ENCODE peak calls at places on chromosome 2, in five cellular contexts. L is brain microvascular endothelial cell, A is AG04450, W is foreskin fibroblast, X is AG04449. Z is an unnamed sample.

GRCh38 chr2:216229488-216229887 is 120.3 kb downstream of the XRCC5 start:
- DNase-seq in L (no peak), A (no peak), W (no peak), X (no peak), Z (no peak)

GRCh38 chr2:82259551-82259950 is 1955.0 kb upstream of the LRRTM1 start:
- DNase-seq in L (no peak), A (no peak), W (no peak), X (no peak), Z (no peak)

GRCh38 chr2:170929686-170930050 is 615 bp downstream of the GORASP2 start:
- DNase-seq in L (peak), A (no peak), W (peak), X (no peak), Z (peak)

GRCh38 chr2:185208261-185208660 is 530.3 kb upstream of the FSIP2 start:
- DNase-seq in L (peak), A (no peak), W (no peak), X (no peak), Z (no peak)

GRCh38 chr2:37323770-37324535 is 680 bp downstream of the PRKD3 start:
- DNase-seq in L (peak), A (no peak), W (peak), X (no peak), Z (no peak)

GRCh38 chr2:74502147-74502719 is 2.8 kb upstream of the LBX2 start:
- DNase-seq in L (no peak), A (no peak), W (no peak), X (no peak), Z (no peak)

GRCh38 chr2:161232571-161232970 is 72.3 kb downstream of the TANK start:
- DNase-seq in L (no peak), A (no peak), W (no peak), X (no peak), Z (no peak)

GRCh38 chr2:239006886-239007285 is 159.0 kb downstream of the TWIST2 start:
- DNase-seq in L (no peak), A (no peak), W (peak), X (no peak), Z (no peak)

GRCh38 chr2:83282851-83283250 is 1176.2 kb downstream of the SUCLG1 start:
- DNase-seq in L (no peak), A (no peak), W (no peak), X (no peak), Z (no peak)

GRCh38 chr2:3242747-3243369 is 134.8 kb downstream of the EIPR1 start:
- DNase-seq in L (no peak), A (no peak), W (peak), X (no peak), Z (no peak)

GRCh38 chr2:62409442-62409841 is 96.6 kb downstream of the TMEM17 start:
- DNase-seq in L (peak), A (no peak), W (peak), X (no peak), Z (no peak)

GRCh38 chr2:86335865-86336321 is 1.5 kb downstream of the REEP1 start:
- DNase-seq in L (no peak), A (no peak), W (no peak), X (no peak), Z (no peak)

GRCh38 chr2:54480025-54480424 is 23.9 kb downstream of the SPTBN1 start:
- DNase-seq in L (no peak), A (no peak), W (no peak), X (no peak), Z (no peak)

GRCh38 chr2:120731175-120731574 is 4.5 kb upstream of the GLI2 start:
- DNase-seq in L (no peak), A (no peak), W (no peak), X (no peak), Z (no peak)

GRCh38 chr2:11866358-11867335 is 120.2 kb downstream of the LPIN1 start:
- DNase-seq in L (no peak), A (no peak), W (no peak), X (no peak), Z (no peak)

GRCh38 chr2:20227894-20228505 is 3.1 kb upstream of the SDC1 start:
- DNase-seq in L (no peak), A (no peak), W (no peak), X (no peak), Z (no peak)

GRCh38 chr2:180890781-180891180 is 89.6 kb upstream of the UBE2E3 start:
- DNase-seq in L (no peak), A (no peak), W (peak), X (no peak), Z (peak)

GRCh38 chr2:38722271-38723115 is 28.7 kb downstream of the SRSF7 start:
- DNase-seq in L (no peak), A (no peak), W (no peak), X (no peak), Z (no peak)

GRCh38 chr2:118882693-118883336 is 35.4 kb upstream of the EN1 start:
- DNase-seq in L (peak), A (no peak), W (peak), X (peak), Z (no peak)

GRCh38 chr2:220660277-220661155 is 911.6 kb downstream of the EPHA4 start:
- DNase-seq in L (no peak), A (no peak), W (peak), X (no peak), Z (no peak)

GRCh38 chr2:122193622-122194021 is 438.2 kb downstream of the TSN start:
- DNase-seq in L (no peak), A (no peak), W (no peak), X (no peak), Z (no peak)

GRCh38 chr2:61328707-61329251 is 142.1 kb downstream of the USP34 start:
- DNase-seq in L (no peak), A (no peak), W (peak), X (no peak), Z (no peak)

GRCh38 chr2:108412995-108413726 is 35.4 kb downstream of the SULT1C4 start:
- DNase-seq in L (peak), A (peak), W (peak), X (peak), Z (no peak)
- TF ChIP-seq CTCF in L (no peak), A (no peak), W (no peak), X (no peak), Z (no peak)

DNA sequence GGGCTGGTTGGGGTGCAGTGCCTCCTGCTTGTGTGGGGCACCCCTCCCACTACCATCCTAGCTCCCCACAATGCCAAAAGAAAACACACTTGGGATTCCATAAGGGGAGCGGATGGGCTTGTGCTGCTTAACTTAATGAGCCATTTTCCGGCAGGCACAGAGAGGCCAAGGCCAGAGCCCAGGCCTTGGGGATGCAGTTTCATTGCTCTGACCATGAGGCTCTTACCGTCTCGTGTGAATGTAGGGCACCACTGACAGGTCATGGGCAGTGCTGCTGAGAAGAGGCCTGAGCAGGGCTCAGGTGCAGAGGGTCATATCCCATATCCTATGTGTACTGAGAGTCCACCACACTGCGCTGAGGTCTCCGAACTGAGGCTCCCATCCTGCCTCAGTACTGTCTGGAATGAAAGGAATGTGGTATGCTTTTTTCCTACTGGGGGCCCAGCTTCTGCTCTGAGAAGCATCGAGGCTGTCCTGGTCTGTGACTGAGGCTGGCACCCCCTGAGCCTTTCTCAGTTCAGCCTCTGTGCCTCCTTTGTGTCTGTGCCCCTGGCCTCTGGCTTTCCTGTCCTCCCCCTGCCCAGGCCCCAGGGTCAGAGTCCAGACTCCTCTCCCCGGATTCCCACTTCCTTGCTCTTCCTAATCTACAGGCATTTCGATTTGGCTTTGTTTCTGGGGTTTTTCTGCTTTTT is 45.2 kb upstream of the MAPRE3 start:
- DNase-seq in L (peak), A (no peak), W (no peak), X (no peak), Z (no peak)
- H3K4me3 ChIP-seq in L (no peak), A (no peak), W (no peak), X (no peak), Z (no peak)

GRCh38 chr2:174522553-174522952 is 35.7 kb upstream of the GPR155 start:
- DNase-seq in L (no peak), A (no peak), W (peak), X (no peak), Z (no peak)
- TF ChIP-seq CTCF in L (peak), A (peak), W (peak), X (no peak), Z (no peak)

GRCh38 chr2:101738649-101739048 is 41.1 kb downstream of the MAP4K4 start:
- DNase-seq in L (no peak), A (no peak), W (no peak), X (no peak), Z (no peak)

GRCh38 chr2:101743288-101743687 is 45.8 kb downstream of the MAP4K4 start:
- DNase-seq in L (no peak), A (no peak), W (no peak), X (no peak), Z (no peak)

GRCh38 chr2:101744832-101745231 is 47.3 kb downstream of the MAP4K4 start:
- DNase-seq in L (no peak), A (no peak), W (no peak), X (no peak), Z (no peak)

GRCh38 chr2:101740555-101740964 is 43.1 kb downstream of the MAP4K4 start:
- DNase-seq in L (no peak), A (no peak), W (no peak), X (no peak), Z (no peak)

GRCh38 chr2:101741775-101742520 is 44.4 kb downstream of the MAP4K4 start:
- DNase-seq in L (no peak), A (no peak), W (no peak), X (no peak), Z (no peak)
- H3K4me3 ChIP-seq in L (no peak), A (peak), W (no peak), X (no peak), Z (no peak)

GRCh38 chr2:84823788-84824187 is 57.1 kb downstream of the TRABD2A start:
- DNase-seq in L (no peak), A (no peak), W (no peak), X (no peak), Z (no peak)
- TF ChIP-seq CTCF in L (no peak), A (no peak), W (no peak), X (no peak), Z (no peak)

DNA sequence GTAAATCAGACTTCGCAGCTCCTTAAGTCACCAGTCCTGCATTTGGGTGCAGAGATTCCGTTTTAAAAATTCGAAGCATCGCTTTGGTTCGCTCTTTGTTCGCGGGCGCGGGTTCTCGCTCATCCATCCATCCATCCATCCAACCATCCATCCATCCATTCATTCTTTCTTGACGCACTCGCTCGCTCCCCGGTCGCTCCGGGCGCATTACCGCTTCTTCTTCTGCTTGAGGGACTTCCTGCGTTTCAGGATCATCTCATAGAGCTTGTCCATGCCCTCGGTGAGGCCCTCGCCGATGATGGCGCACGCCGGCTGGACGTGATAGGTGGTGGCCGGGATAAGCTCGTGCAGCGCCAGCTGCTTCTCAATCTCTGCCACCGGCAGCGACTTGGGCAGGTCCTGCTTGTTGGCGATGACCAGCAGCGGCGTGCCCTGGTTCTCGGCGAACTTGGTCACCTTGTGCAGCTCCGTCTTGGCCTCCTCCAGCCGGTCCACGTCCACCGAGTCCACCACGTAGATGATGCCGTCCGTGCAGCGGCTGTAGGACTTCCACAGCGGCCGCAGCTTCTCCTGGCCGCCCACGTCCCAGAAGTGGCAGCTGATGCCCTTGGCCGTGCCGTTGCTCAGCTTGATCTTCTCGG is 960 bp downstream of the ARL4C start:
- DNase-seq in L (peak), A (no peak), W (peak), X (no peak), Z (no peak)
- H3K4me3 ChIP-seq in L (peak), A (peak), W (peak), X (peak), Z (peak)

DNA sequence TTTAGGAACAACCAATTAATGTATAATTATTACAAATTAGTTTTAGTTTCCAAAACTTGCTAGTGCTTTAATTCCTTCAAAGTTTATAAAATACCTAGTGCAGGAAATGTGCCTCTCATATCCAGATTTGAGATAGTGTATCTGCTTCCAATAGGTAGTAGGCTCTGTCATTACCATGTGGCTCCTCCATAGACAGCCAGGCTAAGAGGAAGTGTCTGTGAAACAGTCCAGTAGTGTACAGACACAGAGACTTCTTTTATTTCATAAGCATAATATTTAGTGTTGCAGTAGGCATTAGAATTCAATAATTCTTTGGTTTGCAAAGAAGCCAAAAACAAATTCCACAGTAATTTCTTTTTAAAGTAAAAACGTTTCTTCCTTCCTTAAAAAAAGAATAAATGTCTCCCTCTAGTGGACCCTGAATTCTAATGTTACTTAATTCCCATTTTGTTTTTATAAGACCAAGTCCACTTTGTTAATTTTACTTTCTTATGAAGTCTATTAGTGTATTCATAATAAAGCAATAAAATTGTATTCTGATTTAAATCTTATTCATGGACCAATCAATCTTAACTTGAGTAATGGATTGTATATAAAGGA is 101.2 kb downstream of the NEB start:
- DNase-seq in L (no peak), A (no peak), W (peak), X (no peak), Z (no peak)
- TF ChIP-seq CTCF in L (no peak), A (peak), W (peak), X (no peak), Z (peak)

GRCh38 chr2:44932564-44933392 is 8.7 kb upstream of the SIX3 start:
- DNase-seq in L (no peak), A (no peak), W (no peak), X (no peak), Z (no peak)
- H3K4me3 ChIP-seq in L (no peak), A (no peak), W (no peak), X (no peak), Z (peak)

DNA sequence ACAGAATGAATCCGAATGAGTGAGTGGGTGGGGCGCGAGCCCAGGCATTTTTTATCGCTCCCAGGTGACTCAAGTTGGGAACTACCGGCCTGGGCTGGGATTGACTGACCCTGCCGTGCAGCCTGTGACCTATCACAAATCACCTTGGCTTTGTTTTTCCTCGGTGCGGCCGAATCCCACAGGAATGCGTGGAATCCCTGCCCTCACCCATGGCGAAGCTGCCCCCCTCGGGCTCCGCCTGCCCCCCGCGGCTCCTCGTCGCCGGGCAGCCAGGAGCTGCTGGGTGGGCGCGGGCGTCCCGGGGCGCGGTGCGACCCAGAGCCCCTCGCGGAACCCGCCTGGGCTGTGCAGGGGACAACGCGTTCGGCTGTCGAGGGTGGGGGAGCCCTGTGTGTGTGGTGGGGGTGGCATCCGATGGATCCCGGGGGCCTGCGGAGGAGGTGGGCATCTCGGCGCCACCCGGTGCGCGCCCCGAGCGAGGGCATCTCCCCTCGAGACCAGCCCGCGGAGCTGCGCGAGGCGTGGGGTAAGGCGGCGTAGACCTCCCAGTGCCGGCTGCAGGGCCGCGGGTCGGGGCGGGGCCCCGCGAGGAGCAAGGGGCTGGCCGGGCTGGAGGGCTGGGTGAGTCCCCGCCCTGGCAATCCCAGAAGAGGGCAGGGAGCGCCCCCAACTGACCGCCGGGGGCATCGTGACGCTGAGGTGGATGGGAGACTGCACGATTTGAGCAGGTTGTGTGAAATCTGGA is 16.5 kb downstream of the B3GNT7 start:
- DNase-seq in L (peak), A (peak), W (peak), X (no peak), Z (peak)
- TF ChIP-seq CTCF in L (peak), A (peak), W (peak), X (peak), Z (peak)

Z was measured in retinal pigment epithelial cell.